ENCODE peak calls at places on chromosomes 7 and 10, in eight cellular contexts. R is NCI-H1092; X is fibroblast of pulmonary artery; K is NCI-H2081; V is hippocampal formation; F is activated effector memory CD4-positive, alpha-beta T cell treated with anti-CD3 and anti-CD28 coated beads, Interleukin-2, amount 50 U/mL, for 16 hours; Z is EL; D is DMS 273 treated with DMSO at 0.1 percent for 48 hours. L is an unnamed sample.

GRCh38 chr10:7553531-7553930 is 113.2 kb downstream of the ITIH5 start:
- DNase-seq in R (no peak), X (no peak), K (no peak), V (no peak), F (no peak), Z (no peak), D (no peak), L (no peak)

GRCh38 chr7:111558948-111559347 is 3.3 kb downstream of the IMMP2L start:
- DNase-seq in R (no peak), X (no peak), K (no peak), V (no peak), F (no peak), Z (no peak), D (no peak), L (no peak)

GRCh38 chr10:114868801-114869200 is 47.2 kb downstream of the FHIP2A start:
- DNase-seq in R (no peak), X (peak), K (no peak), V (no peak), F (no peak), Z (peak), D (no peak), L (no peak)

GRCh38 chr7:69245646-69246045 is 352.6 kb upstream of the AUTS2 start:
- DNase-seq in R (no peak), X (peak), K (no peak), V (peak), F (no peak), Z (no peak), D (no peak), L (no peak)

GRCh38 chr10:128078136-128078969 is 47.9 kb downstream of the MKI67 start:
- DNase-seq in R (no peak), X (peak), K (peak), V (no peak), F (peak), Z (peak), D (no peak), L (peak)

GRCh38 chr7:110373514-110374258 is 717.2 kb upstream of the LRRN3 start:
- DNase-seq in R (no peak), X (no peak), K (no peak), V (no peak), F (no peak), Z (no peak), D (no peak), L (no peak)

GRCh38 chr10:51269816-51270215 is 195.5 kb downstream of the PRKG1 start:
- DNase-seq in R (no peak), X (peak), K (no peak), V (no peak), F (no peak), Z (peak), D (no peak), L (no peak)

GRCh38 chr10:71378341-71379117 is 18.2 kb upstream of the CDH23 start:
- DNase-seq in R (no peak), X (no peak), K (no peak), V (no peak), F (no peak), Z (no peak), D (no peak), L (no peak)

GRCh38 chr7:966291-967069 is 8.9 kb downstream of the COX19 start:
- DNase-seq in R (no peak), X (no peak), K (no peak), V (no peak), F (no peak), Z (no peak), D (no peak), L (no peak)

GRCh38 chr10:20988357-20988983 is 91.4 kb upstream of the NEBL start:
- DNase-seq in R (no peak), X (peak), K (no peak), V (no peak), F (no peak), Z (no peak), D (no peak), L (no peak)

GRCh38 chr10:5566606-5567005 is 41.8 kb downstream of the CALML3 start:
- DNase-seq in R (no peak), X (no peak), K (no peak), V (no peak), F (peak), Z (no peak), D (no peak), L (peak)

GRCh38 chr7:135923700-135924261 is 53.4 kb downstream of the MTPN start:
- DNase-seq in R (no peak), X (peak), K (no peak), V (no peak), F (no peak), Z (peak), D (no peak), L (no peak)

GRCh38 chr10:103648951-103649532 is 155.5 kb downstream of the NEURL1 start:
- DNase-seq in R (no peak), X (peak), K (no peak), V (no peak), F (no peak), Z (no peak), D (no peak), L (no peak)

GRCh38 chr7:104956753-104957450 is 57.1 kb upstream of the KMT2E start:
- DNase-seq in R (no peak), X (peak), K (no peak), V (no peak), F (no peak), Z (peak), D (no peak), L (no peak)

GRCh38 chr7:83739527-83739926 is 90.6 kb upstream of the SEMA3E start:
- DNase-seq in R (no peak), X (no peak), K (no peak), V (no peak), F (no peak), Z (no peak), D (no peak), L (no peak)

GRCh38 chr10:102660891-102661613 is 16.8 kb downstream of the TRIM8 start:
- DNase-seq in R (no peak), X (peak), K (no peak), V (no peak), F (peak), Z (peak), D (no peak), L (peak)

GRCh38 chr7:136053689-136054485 is 76.7 kb upstream of the MTPN start:
- DNase-seq in R (no peak), X (no peak), K (no peak), V (no peak), F (no peak), Z (no peak), D (no peak), L (no peak)

GRCh38 chr10:78817361-78817760 is 251.4 kb upstream of the ZMIZ1 start:
- DNase-seq in R (no peak), X (peak), K (no peak), V (no peak), F (no peak), Z (no peak), D (no peak), L (no peak)

GRCh38 chr10:3119796-3120459 is 52.6 kb downstream of the PFKP start:
- DNase-seq in R (no peak), X (peak), K (no peak), V (peak), F (no peak), Z (peak), D (no peak), L (no peak)

GRCh38 chr10:13206546-13207443 is 27.4 kb downstream of the UCMA start:
- DNase-seq in R (no peak), X (peak), K (no peak), V (no peak), F (no peak), Z (no peak), D (no peak), L (no peak)

GRCh38 chr7:139065323-139065722 is 29.5 kb upstream of the ZC3HAV1L start:
- DNase-seq in R (no peak), X (no peak), K (no peak), V (no peak), F (no peak), Z (no peak), D (no peak), L (no peak)

GRCh38 chr10:107653832-107654287 is 489.4 kb upstream of the SORCS1 start:
- DNase-seq in R (no peak), X (peak), K (peak), V (peak), F (no peak), Z (peak), D (peak), L (no peak)

GRCh38 chr10:89327803-89328441 is at the start of gene IFIT3:
- DNase-seq in R (no peak), X (peak), K (no peak), V (peak), F (no peak), Z (peak), D (peak), L (peak)

GRCh38 chr10:129140861-129141260 is 326.2 kb upstream of the MGMT start:
- DNase-seq in R (no peak), X (no peak), K (no peak), V (no peak), F (no peak), Z (no peak), D (no peak), L (no peak)

GRCh38 chr7:66929935-66930334 is 8.9 kb downstream of the TMEM248 start:
- DNase-seq in R (no peak), X (no peak), K (no peak), V (no peak), F (no peak), Z (no peak), D (no peak), L (no peak)

GRCh38 chr10:78258303-78259030 is 224.8 kb downstream of the RPS24 start:
- DNase-seq in R (no peak), X (no peak), K (no peak), V (no peak), F (no peak), Z (no peak), D (no peak), L (no peak)

GRCh38 chr7:135195968-135196629 is 15.2 kb downstream of the WDR91 start:
- DNase-seq in R (no peak), X (no peak), K (peak), V (no peak), F (no peak), Z (no peak), D (no peak), L (no peak)

GRCh38 chr10:43132796-43133195 is 5.4 kb upstream of the CSGALNACT2 start:
- DNase-seq in R (no peak), X (no peak), K (no peak), V (no peak), F (no peak), Z (no peak), D (no peak), L (no peak)

GRCh38 chr10:95651346-95652115 is 5.0 kb downstream of the ALDH18A1 start:
- DNase-seq in R (no peak), X (no peak), K (no peak), V (no peak), F (no peak), Z (no peak), D (no peak), L (no peak)

GRCh38 chr7:521221-522070 is 1.8 kb upstream of the PDGFA start:
- DNase-seq in R (no peak), X (peak), K (no peak), V (no peak), F (no peak), Z (peak), D (no peak), L (no peak)

GRCh38 chr7:158362912-158363905 is 224.4 kb downstream of the PTPRN2 start:
- DNase-seq in R (no peak), X (no peak), K (no peak), V (no peak), F (peak), Z (no peak), D (no peak), L (peak)